ENCODE peak calls at places on chromosomes 2 and 18, in six cellular contexts. B is MM.1S, V is heart left ventricle, H is thoracic aorta, F is IMR-90, K is adrenal gland. T is an unnamed sample. For H3K27me3, the result is how much of the 10 kb centered on the place peaks cover.

GRCh38 chr2:108447947-108448677 is 894 bp upstream of the GCC2 start:
- DNase-seq in V (no peak), F (no peak), H (no peak), B (peak), K (no peak), T (peak)

GRCh38 chr18:499351-500229 is 911 bp downstream of the COLEC12 start:
- DNase-seq in F (peak), B (no peak), H (no peak), V (no peak), K (no peak), T (peak)

GRCh38 chr2:111975053-111975552 is 76.7 kb downstream of the MERTK start:
- DNase-seq in H (no peak), B (no peak), F (peak), K (peak), V (no peak), T (no peak)

GRCh38 chr2:236984046-236984445 is 101.6 kb upstream of the COPS8 start:
- DNase-seq in H (no peak), K (no peak), F (no peak), V (no peak), B (no peak), T (no peak)

GRCh38 chr2:2757764-2758163 is 426.7 kb upstream of the MYT1L start:
- DNase-seq in F (no peak), K (no peak), B (no peak), V (no peak), H (no peak), T (no peak)

GRCh38 chr2:225993430-225993829 is 593.9 kb downstream of the NYAP2 start:
- DNase-seq in B (no peak), K (no peak), H (no peak), F (peak), V (no peak), T (no peak)

GRCh38 chr18:54958711-54959625 is at the start of gene CCDC68:
- DNase-seq in V (peak), F (no peak), B (no peak), K (no peak), H (no peak), T (no peak)

GRCh38 chr2:72932045-72932444 is 14.7 kb downstream of the EMX1 start:
- DNase-seq in F (peak), K (no peak), B (no peak), V (no peak), H (no peak), T (no peak)

GRCh38 chr2:164922119-164922518 is 33.2 kb downstream of the SLC38A11 start:
- DNase-seq in V (no peak), F (peak), B (no peak), K (no peak), H (no peak), T (no peak)

GRCh38 chr2:10842506-10842905 is 29.9 kb upstream of the PDIA6 start:
- DNase-seq in F (no peak), K (no peak), H (no peak), V (no peak), B (no peak), T (no peak)

GRCh38 chr2:169160926-169161481 is 91.6 kb downstream of the DHRS9 start:
- DNase-seq in K (no peak), H (no peak), B (no peak), V (no peak), F (no peak), T (no peak)

GRCh38 chr2:238947920-238948710 is 100.2 kb downstream of the TWIST2 start:
- DNase-seq in F (peak), H (no peak), B (peak), V (peak), K (no peak), T (no peak)

GRCh38 chr2:84905181-84906107 is at the start of gene TMSB10:
- DNase-seq in V (peak), B (peak), K (peak), F (peak), H (no peak), T (peak)

GRCh38 chr2:170822292-170822884 is 5.7 kb downstream of the GAD1 start:
- DNase-seq in B (no peak), K (no peak), F (no peak), H (no peak), V (no peak), T (no peak)

GRCh38 chr2:145874466-145874865 is 1354.5 kb upstream of the ZEB2 start:
- DNase-seq in H (no peak), B (no peak), V (no peak), F (peak), K (peak), T (no peak)

GRCh38 chr2:47984041-47984440 is 77.7 kb upstream of the FBXO11 start:
- DNase-seq in F (no peak), K (no peak), B (no peak), V (no peak), H (no peak), T (no peak)

GRCh38 chr2:101614127-101614759 is 83.3 kb upstream of the MAP4K4 start:
- DNase-seq in K (no peak), F (no peak), H (no peak), B (no peak), V (no peak), T (no peak)

GRCh38 chr2:168002021-168002553 is 245.3 kb downstream of the STK39 start:
- DNase-seq in V (no peak), B (peak), K (no peak), F (peak), H (no peak), T (peak)

GRCh38 chr2:106886916-106887758 is 1.2 kb upstream of the ST6GAL2 start:
- DNase-seq in H (peak), K (no peak), B (no peak), V (peak), F (no peak), T (no peak)

GRCh38 chr2:181517685-181518301 is 60.6 kb downstream of the ITGA4 start:
- DNase-seq in F (no peak), K (no peak), H (no peak), V (no peak), B (no peak), T (no peak)

GRCh38 chr2:194883711-194884110 is 773.3 kb upstream of the SLC39A10 start:
- DNase-seq in B (no peak), F (no peak), V (no peak), K (no peak), H (no peak), T (no peak)

GRCh38 chr18:60656563-60656962 is 284.0 kb upstream of the MC4R start:
- DNase-seq in K (no peak), B (no peak), H (no peak), V (no peak), F (no peak), T (no peak)

GRCh38 chr18:7678801-7679200 is 111.7 kb downstream of the PTPRM start:
- DNase-seq in F (no peak), B (no peak), K (no peak), V (no peak), H (no peak), T (no peak)

GRCh38 chr2:17070711-17071110 is 405.1 kb upstream of the CYRIA start:
- DNase-seq in B (no peak), K (no peak), F (no peak), V (no peak), H (no peak), T (no peak)

GRCh38 chr2:86764661-86765307 is 25.9 kb downstream of the CD8A start:
- DNase-seq in K (no peak), B (peak), V (no peak), F (peak), H (no peak), T (peak)

GRCh38 chr18:79797518-79798345 is at the start of gene KCNG2:
- DNase-seq in F (no peak), K (no peak), B (no peak), H (no peak), V (peak), T (peak)

GRCh38 chr18:58060254-58060653 is 16.2 kb downstream of the NEDD4L start:
- DNase-seq in H (no peak), F (no peak), B (no peak), V (no peak), K (no peak), T (no peak)

GRCh38 chr2:96353032-96353561 is 17.5 kb downstream of the NCAPH start:
- DNase-seq in F (no peak), K (peak), B (no peak), H (peak), V (peak), T (peak)

GRCh38 chr2:190533968-190534309 is 583 bp downstream of the NEMP2 start:
- DNase-seq in K (peak), B (peak), F (no peak), H (no peak), V (peak), T (no peak)

GRCh38 chr2:159903404-159904126 is 105.6 kb upstream of the CD302 start:
- DNase-seq in F (no peak), K (peak), V (peak), H (no peak), B (peak), T (no peak)

GRCh38 chr18:57432765-57433400 is 2.3 kb upstream of the ONECUT2 start:
- DNase-seq in H (no peak), V (no peak), F (no peak), K (no peak), B (no peak), T (no peak)

GRCh38 chr2:173521450-173522192 is 166.9 kb downstream of the CDCA7 start:
- DNase-seq in V (no peak), K (no peak), F (no peak), H (no peak), B (no peak), T (no peak)

GRCh38 chr2:9800975-9801723 is 42.1 kb upstream of the TAF1B start:
- DNase-seq in H (no peak), K (no peak), F (peak), B (no peak), V (no peak), T (no peak)

GRCh38 chr2:132975490-132976105 is 305.6 kb upstream of the LYPD1 start:
- DNase-seq in F (no peak), K (no peak), B (no peak), H (no peak), V (no peak), T (no peak)

GRCh38 chr2:26222976-26223375 is 21.5 kb downstream of the HADHA start:
- DNase-seq in F (no peak), B (no peak), V (no peak), H (no peak), K (no peak), T (no peak)

GRCh38 chr2:129459881-129460280 is 519.6 kb upstream of the RAB6C start:
- DNase-seq in H (no peak), K (no peak), V (no peak), B (no peak), F (no peak), T (no peak)

GRCh38 chr2:101779190-101779589 is 81.7 kb downstream of the MAP4K4 start:
- DNase-seq in H (no peak), K (no peak), B (no peak), V (no peak), F (no peak), T (no peak)

GRCh38 chr2:120737802-120738516 is 2.3 kb downstream of the GLI2 start:
- DNase-seq in K (no peak), V (no peak), F (no peak), H (no peak), B (no peak), T (no peak)
- H3K4me3 ChIP-seq in K (no peak), V (peak), F (peak), H (peak), B (no peak), T (peak)

GRCh38 chr2:241947401-241947800 is 77.9 kb downstream of the RTP5 start:
- DNase-seq in B (no peak), F (no peak), K (no peak), V (no peak), H (no peak), T (no peak)
- H3K27me3 ChIP-seq in B (under half), F (under half), K (under half), V (under half), H (under half), T (under half)

GRCh38 chr2:43075054-43075593 is 151.3 kb downstream of the ZFP36L2 start:
- DNase-seq in K (peak), F (peak), H (peak), B (no peak), V (peak), T (peak)
- TF ChIP-seq CTCF in K (no peak), F (peak), H (peak), B (no peak), V (no peak), T (no peak)

GRCh38 chr2:234491897-234492296 is 5.0 kb downstream of the ARL4C start:
- DNase-seq in B (no peak), K (no peak), V (no peak), H (no peak), F (no peak), T (no peak)
- H3K4me3 ChIP-seq in B (no peak), K (no peak), V (no peak), H (no peak), F (no peak), T (no peak)

GRCh38 chr2:71465961-71466300 is 12.6 kb downstream of the DYSF start:
- DNase-seq in K (no peak), F (no peak), B (no peak), H (no peak), V (no peak), T (no peak)
- H3K27me3 ChIP-seq in K (under half), F (half or more), B (half or more), H (under half), V (under half), T (under half)

DNA sequence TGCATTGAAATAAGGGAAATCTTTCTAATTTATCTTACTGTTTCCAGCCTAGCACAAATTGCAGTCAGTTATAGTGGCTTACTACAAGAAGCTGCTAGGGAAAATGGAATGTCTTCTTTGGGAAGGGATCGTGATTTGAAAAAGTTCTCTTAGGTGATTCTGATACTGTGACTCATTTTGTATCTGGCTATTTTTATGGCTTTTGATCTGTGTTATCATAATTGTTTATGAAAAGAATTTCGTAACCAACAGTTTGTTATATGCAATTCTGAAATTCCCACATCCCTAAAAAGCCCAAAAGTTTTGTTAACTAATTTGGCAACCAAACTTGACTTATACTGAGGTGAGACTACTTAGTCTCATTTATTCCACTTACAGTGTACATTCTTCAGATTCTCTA is 12.4 kb downstream of the PTPN4 start:
- DNase-seq in F (peak), K (no peak), V (no peak), B (no peak), H (no peak), T (no peak)
- TF ChIP-seq CTCF in F (no peak), K (no peak), V (no peak), B (no peak), H (no peak), T (no peak)